ENCODE peak calls at places on chromosomes 16 and 17, in nine cellular contexts. One of them, this sample, is unnamed.

GRCh38 chr16:50679266-50679665 is 1.8 kb downstream of the SNX20 start:
- DNase-seq in brain microvascular endothelial cell: no peak
- DNase-seq in omental fat pad: no peak
- DNase-seq in upper lobe of right lung: no peak
- DNase-seq in mucosa of descending colon: no peak
- DNase-seq in choroid plexus epithelial cell: no peak
- DNase-seq in foreskin fibroblast: no peak
- DNase-seq in GM13976: no peak
- DNase-seq in epithelial cell of esophagus: no peak
- DNase-seq in this sample: no peak

GRCh38 chr17:58301504-58302150 is 20.9 kb upstream of the MPO start:
- DNase-seq in brain microvascular endothelial cell: no peak
- DNase-seq in omental fat pad: no peak
- DNase-seq in upper lobe of right lung: peak; percentile 54
- DNase-seq in mucosa of descending colon: no peak
- DNase-seq in choroid plexus epithelial cell: no peak
- DNase-seq in foreskin fibroblast: no peak
- DNase-seq in GM13976: peak; percentile 8
- DNase-seq in epithelial cell of esophagus: no peak
- DNase-seq in this sample: no peak

GRCh38 chr16:79380990-79381389 is 219.5 kb downstream of the MAF start:
- DNase-seq in brain microvascular endothelial cell: no peak
- DNase-seq in omental fat pad: no peak
- DNase-seq in upper lobe of right lung: no peak
- DNase-seq in mucosa of descending colon: no peak
- DNase-seq in choroid plexus epithelial cell: peak; percentile 34
- DNase-seq in foreskin fibroblast: no peak
- DNase-seq in GM13976: no peak
- DNase-seq in epithelial cell of esophagus: no peak
- DNase-seq in this sample: no peak

GRCh38 chr17:47072881-47073280 is 93.8 kb upstream of the RPRML start:
- DNase-seq in brain microvascular endothelial cell: no peak
- DNase-seq in omental fat pad: no peak
- DNase-seq in upper lobe of right lung: no peak
- DNase-seq in mucosa of descending colon: no peak
- DNase-seq in choroid plexus epithelial cell: peak; percentile 82
- DNase-seq in foreskin fibroblast: peak; percentile 89
- DNase-seq in GM13976: no peak
- DNase-seq in epithelial cell of esophagus: no peak
- DNase-seq in this sample: no peak

GRCh38 chr16:73268311-73268997 is 220.5 kb upstream of the ZFHX3 start:
- DNase-seq in brain microvascular endothelial cell: no peak
- DNase-seq in omental fat pad: no peak
- DNase-seq in upper lobe of right lung: no peak
- DNase-seq in mucosa of descending colon: no peak
- DNase-seq in choroid plexus epithelial cell: peak; percentile 9
- DNase-seq in foreskin fibroblast: peak; percentile 11
- DNase-seq in GM13976: no peak
- DNase-seq in epithelial cell of esophagus: peak; percentile 12
- DNase-seq in this sample: no peak

GRCh38 chr16:89912627-89913026 is 6.0 kb upstream of the MC1R start:
- DNase-seq in brain microvascular endothelial cell: no peak
- DNase-seq in omental fat pad: no peak
- DNase-seq in upper lobe of right lung: no peak
- DNase-seq in mucosa of descending colon: no peak
- DNase-seq in choroid plexus epithelial cell: no peak
- DNase-seq in foreskin fibroblast: no peak
- DNase-seq in GM13976: no peak
- DNase-seq in epithelial cell of esophagus: no peak
- DNase-seq in this sample: no peak

GRCh38 chr16:68954871-68955635 is 111.7 kb downstream of the TANGO6 start:
- DNase-seq in brain microvascular endothelial cell: no peak
- DNase-seq in omental fat pad: no peak
- DNase-seq in upper lobe of right lung: no peak
- DNase-seq in mucosa of descending colon: no peak
- DNase-seq in choroid plexus epithelial cell: no peak
- DNase-seq in foreskin fibroblast: no peak
- DNase-seq in GM13976: no peak
- DNase-seq in epithelial cell of esophagus: no peak
- DNase-seq in this sample: no peak

GRCh38 chr17:16052486-16052885 is 52.9 kb downstream of the TTC19 start:
- DNase-seq in brain microvascular endothelial cell: peak; percentile 23
- DNase-seq in omental fat pad: no peak
- DNase-seq in upper lobe of right lung: no peak
- DNase-seq in mucosa of descending colon: no peak
- DNase-seq in choroid plexus epithelial cell: peak; percentile 35
- DNase-seq in foreskin fibroblast: peak; percentile 63
- DNase-seq in GM13976: no peak
- DNase-seq in epithelial cell of esophagus: no peak
- DNase-seq in this sample: no peak

GRCh38 chr16:70682239-70683145 is 3.4 kb downstream of the MTSS2 start:
- DNase-seq in brain microvascular endothelial cell: no peak
- DNase-seq in omental fat pad: no peak
- DNase-seq in upper lobe of right lung: no peak
- DNase-seq in mucosa of descending colon: no peak
- DNase-seq in choroid plexus epithelial cell: no peak
- DNase-seq in foreskin fibroblast: no peak
- DNase-seq in GM13976: no peak
- DNase-seq in epithelial cell of esophagus: no peak
- DNase-seq in this sample: no peak

GRCh38 chr17:17669851-17670232 is 11.4 kb upstream of the RAI1 start:
- DNase-seq in brain microvascular endothelial cell: no peak
- DNase-seq in omental fat pad: no peak
- DNase-seq in upper lobe of right lung: no peak
- DNase-seq in mucosa of descending colon: no peak
- DNase-seq in choroid plexus epithelial cell: no peak
- DNase-seq in foreskin fibroblast: no peak
- DNase-seq in GM13976: no peak
- DNase-seq in epithelial cell of esophagus: no peak
- DNase-seq in this sample: no peak

GRCh38 chr16:2598133-2598641 is 60.4 kb downstream of the PDPK1 start:
- DNase-seq in brain microvascular endothelial cell: no peak
- DNase-seq in omental fat pad: no peak
- DNase-seq in upper lobe of right lung: peak; percentile 59
- DNase-seq in mucosa of descending colon: no peak
- DNase-seq in choroid plexus epithelial cell: no peak
- DNase-seq in foreskin fibroblast: no peak
- DNase-seq in GM13976: no peak
- DNase-seq in epithelial cell of esophagus: no peak
- DNase-seq in this sample: no peak

GRCh38 chr17:71501716-71502115 is 619.1 kb upstream of the SOX9 start:
- DNase-seq in brain microvascular endothelial cell: no peak
- DNase-seq in omental fat pad: no peak
- DNase-seq in upper lobe of right lung: no peak
- DNase-seq in mucosa of descending colon: no peak
- DNase-seq in choroid plexus epithelial cell: no peak
- DNase-seq in foreskin fibroblast: no peak
- DNase-seq in GM13976: no peak
- DNase-seq in epithelial cell of esophagus: no peak
- DNase-seq in this sample: no peak

GRCh38 chr16:83847371-83848225 is 39.8 kb downstream of the HSBP1 start:
- DNase-seq in brain microvascular endothelial cell: no peak
- DNase-seq in omental fat pad: no peak
- DNase-seq in upper lobe of right lung: no peak
- DNase-seq in mucosa of descending colon: no peak
- DNase-seq in choroid plexus epithelial cell: no peak
- DNase-seq in foreskin fibroblast: no peak
- DNase-seq in GM13976: no peak
- DNase-seq in epithelial cell of esophagus: peak; percentile 44
- DNase-seq in this sample: no peak
- TF ChIP-seq CTCF in brain microvascular endothelial cell: no peak
- TF ChIP-seq CTCF in omental fat pad: no peak
- TF ChIP-seq CTCF in upper lobe of right lung: no peak
- TF ChIP-seq CTCF in mucosa of descending colon: no peak
- TF ChIP-seq CTCF in choroid plexus epithelial cell: no peak
- TF ChIP-seq CTCF in foreskin fibroblast: no peak
- TF ChIP-seq CTCF in GM13976: no peak
- TF ChIP-seq CTCF in epithelial cell of esophagus: peak; percentile 16
- TF ChIP-seq CTCF in this sample: no peak

GRCh38 chr16:84040823-84041391 is 1.7 kb downstream of the SLC38A8 start:
- DNase-seq in brain microvascular endothelial cell: no peak
- DNase-seq in omental fat pad: no peak
- DNase-seq in upper lobe of right lung: no peak
- DNase-seq in mucosa of descending colon: no peak
- DNase-seq in choroid plexus epithelial cell: no peak
- DNase-seq in foreskin fibroblast: peak; percentile 83
- DNase-seq in GM13976: no peak
- DNase-seq in epithelial cell of esophagus: peak; percentile 32
- DNase-seq in this sample: no peak

GRCh38 chr16:84040206-84040822 is 2.3 kb downstream of the SLC38A8 start:
- DNase-seq in brain microvascular endothelial cell: no peak
- DNase-seq in omental fat pad: no peak
- DNase-seq in upper lobe of right lung: no peak
- DNase-seq in mucosa of descending colon: no peak
- DNase-seq in choroid plexus epithelial cell: no peak
- DNase-seq in foreskin fibroblast: no peak
- DNase-seq in GM13976: no peak
- DNase-seq in epithelial cell of esophagus: no peak
- DNase-seq in this sample: no peak

GRCh38 chr16:84041881-84042280 is 714 bp downstream of the SLC38A8 start:
- DNase-seq in brain microvascular endothelial cell: no peak
- DNase-seq in omental fat pad: no peak
- DNase-seq in upper lobe of right lung: no peak
- DNase-seq in mucosa of descending colon: no peak
- DNase-seq in choroid plexus epithelial cell: no peak
- DNase-seq in foreskin fibroblast: no peak
- DNase-seq in GM13976: no peak
- DNase-seq in epithelial cell of esophagus: no peak
- DNase-seq in this sample: no peak

GRCh38 chr16:84042308-84042878 is at the start of gene SLC38A8:
- DNase-seq in brain microvascular endothelial cell: no peak
- DNase-seq in omental fat pad: no peak
- DNase-seq in upper lobe of right lung: peak; percentile 28
- DNase-seq in mucosa of descending colon: peak; percentile 2
- DNase-seq in choroid plexus epithelial cell: no peak
- DNase-seq in foreskin fibroblast: no peak
- DNase-seq in GM13976: no peak
- DNase-seq in epithelial cell of esophagus: no peak
- DNase-seq in this sample: no peak

GRCh38 chr16:84041421-84041820 is 1.2 kb downstream of the SLC38A8 start:
- DNase-seq in brain microvascular endothelial cell: no peak
- DNase-seq in omental fat pad: no peak
- DNase-seq in upper lobe of right lung: no peak
- DNase-seq in mucosa of descending colon: no peak
- DNase-seq in choroid plexus epithelial cell: no peak
- DNase-seq in foreskin fibroblast: no peak
- DNase-seq in GM13976: no peak
- DNase-seq in epithelial cell of esophagus: no peak
- DNase-seq in this sample: no peak
- TF ChIP-seq CTCF in brain microvascular endothelial cell: no peak
- TF ChIP-seq CTCF in omental fat pad: no peak
- TF ChIP-seq CTCF in upper lobe of right lung: no peak
- TF ChIP-seq CTCF in mucosa of descending colon: no peak
- TF ChIP-seq CTCF in choroid plexus epithelial cell: no peak
- TF ChIP-seq CTCF in foreskin fibroblast: no peak
- TF ChIP-seq CTCF in GM13976: no peak
- TF ChIP-seq CTCF in epithelial cell of esophagus: no peak
- TF ChIP-seq CTCF in this sample: no peak

GRCh38 chr16:75647492-75648264 is at the start of the genes KARS1 and TERF2IP:
- DNase-seq in brain microvascular endothelial cell: peak; percentile 90
- DNase-seq in omental fat pad: peak; percentile 75
- DNase-seq in upper lobe of right lung: peak; percentile 96
- DNase-seq in mucosa of descending colon: peak; percentile 96
- DNase-seq in choroid plexus epithelial cell: peak; percentile 95
- DNase-seq in foreskin fibroblast: peak; percentile 98
- DNase-seq in GM13976: peak; percentile 97
- DNase-seq in epithelial cell of esophagus: peak; percentile 95
- DNase-seq in this sample: peak; percentile 92

GRCh38 chr16:75648265-75649076 is 898 bp downstream of the TERF2IP start:
- DNase-seq in brain microvascular endothelial cell: peak; percentile 78
- DNase-seq in omental fat pad: peak; percentile 81
- DNase-seq in upper lobe of right lung: peak; percentile 91
- DNase-seq in mucosa of descending colon: peak; percentile 89
- DNase-seq in choroid plexus epithelial cell: peak; percentile 80
- DNase-seq in foreskin fibroblast: peak; percentile 88
- DNase-seq in GM13976: peak; percentile 83
- DNase-seq in epithelial cell of esophagus: peak; percentile 82
- DNase-seq in this sample: peak; percentile 71

GRCh38 chr16:75647138-75647491 is 350 bp downstream of the KARS1 start:
- DNase-seq in brain microvascular endothelial cell: no peak
- DNase-seq in omental fat pad: no peak
- DNase-seq in upper lobe of right lung: no peak
- DNase-seq in mucosa of descending colon: no peak
- DNase-seq in choroid plexus epithelial cell: peak; percentile 10
- DNase-seq in foreskin fibroblast: no peak
- DNase-seq in GM13976: no peak
- DNase-seq in epithelial cell of esophagus: no peak
- DNase-seq in this sample: no peak

GRCh38 chr16:75640598-75640997 is 6.9 kb downstream of the KARS1 start:
- DNase-seq in brain microvascular endothelial cell: no peak
- DNase-seq in omental fat pad: no peak
- DNase-seq in upper lobe of right lung: no peak
- DNase-seq in mucosa of descending colon: no peak
- DNase-seq in choroid plexus epithelial cell: no peak
- DNase-seq in foreskin fibroblast: no peak
- DNase-seq in GM13976: no peak
- DNase-seq in epithelial cell of esophagus: no peak
- DNase-seq in this sample: no peak

GRCh38 chr16:75644240-75645012 is 3.0 kb downstream of the KARS1 start:
- DNase-seq in brain microvascular endothelial cell: no peak
- DNase-seq in omental fat pad: no peak
- DNase-seq in upper lobe of right lung: no peak
- DNase-seq in mucosa of descending colon: no peak
- DNase-seq in choroid plexus epithelial cell: no peak
- DNase-seq in foreskin fibroblast: no peak
- DNase-seq in GM13976: no peak
- DNase-seq in epithelial cell of esophagus: peak; percentile 53
- DNase-seq in this sample: no peak
- TF ChIP-seq CTCF in brain microvascular endothelial cell: no peak
- TF ChIP-seq CTCF in omental fat pad: no peak
- TF ChIP-seq CTCF in upper lobe of right lung: no peak
- TF ChIP-seq CTCF in mucosa of descending colon: no peak
- TF ChIP-seq CTCF in choroid plexus epithelial cell: no peak
- TF ChIP-seq CTCF in foreskin fibroblast: no peak
- TF ChIP-seq CTCF in GM13976: no peak
- TF ChIP-seq CTCF in epithelial cell of esophagus: peak; percentile 47
- TF ChIP-seq CTCF in this sample: no peak

GRCh38 chr17:28306954-28307401 is 12.0 kb upstream of the TMEM97 start:
- DNase-seq in brain microvascular endothelial cell: no peak
- DNase-seq in omental fat pad: no peak
- DNase-seq in upper lobe of right lung: no peak
- DNase-seq in mucosa of descending colon: no peak
- DNase-seq in choroid plexus epithelial cell: no peak
- DNase-seq in foreskin fibroblast: no peak
- DNase-seq in GM13976: no peak
- DNase-seq in epithelial cell of esophagus: no peak
- DNase-seq in this sample: no peak
- TF ChIP-seq CTCF in brain microvascular endothelial cell: no peak
- TF ChIP-seq CTCF in omental fat pad: no peak
- TF ChIP-seq CTCF in upper lobe of right lung: no peak
- TF ChIP-seq CTCF in mucosa of descending colon: no peak
- TF ChIP-seq CTCF in choroid plexus epithelial cell: no peak
- TF ChIP-seq CTCF in foreskin fibroblast: no peak
- TF ChIP-seq CTCF in GM13976: no peak
- TF ChIP-seq CTCF in epithelial cell of esophagus: no peak
- TF ChIP-seq CTCF in this sample: no peak

GRCh38 chr17:8162232-8162996 is at the start of gene VAMP2:
- DNase-seq in brain microvascular endothelial cell: no peak
- DNase-seq in omental fat pad: no peak
- DNase-seq in upper lobe of right lung: peak; percentile 93
- DNase-seq in mucosa of descending colon: peak; percentile 89
- DNase-seq in choroid plexus epithelial cell: peak; percentile 66
- DNase-seq in foreskin fibroblast: peak; percentile 87
- DNase-seq in GM13976: peak; percentile 86
- DNase-seq in epithelial cell of esophagus: peak; percentile 69
- DNase-seq in this sample: peak; percentile 91
- TF ChIP-seq CTCF in brain microvascular endothelial cell: no peak
- TF ChIP-seq CTCF in omental fat pad: no peak
- TF ChIP-seq CTCF in upper lobe of right lung: no peak
- TF ChIP-seq CTCF in mucosa of descending colon: no peak
- TF ChIP-seq CTCF in choroid plexus epithelial cell: no peak
- TF ChIP-seq CTCF in foreskin fibroblast: no peak
- TF ChIP-seq CTCF in GM13976: no peak
- TF ChIP-seq CTCF in epithelial cell of esophagus: no peak
- TF ChIP-seq CTCF in this sample: no peak

GRCh38 chr17:31508310-31509094 is 117.0 kb downstream of the RAB11FIP4 start:
- DNase-seq in brain microvascular endothelial cell: no peak
- DNase-seq in omental fat pad: no peak
- DNase-seq in upper lobe of right lung: no peak
- DNase-seq in mucosa of descending colon: peak; percentile 32
- DNase-seq in choroid plexus epithelial cell: no peak
- DNase-seq in foreskin fibroblast: no peak
- DNase-seq in GM13976: peak; percentile 78
- DNase-seq in epithelial cell of esophagus: no peak
- DNase-seq in this sample: no peak
- TF ChIP-seq CTCF in brain microvascular endothelial cell: peak; percentile 55
- TF ChIP-seq CTCF in omental fat pad: no peak
- TF ChIP-seq CTCF in upper lobe of right lung: peak; percentile 16
- TF ChIP-seq CTCF in mucosa of descending colon: no peak
- TF ChIP-seq CTCF in choroid plexus epithelial cell: peak; percentile 53
- TF ChIP-seq CTCF in foreskin fibroblast: no peak
- TF ChIP-seq CTCF in GM13976: peak; percentile 53
- TF ChIP-seq CTCF in epithelial cell of esophagus: peak; percentile 24
- TF ChIP-seq CTCF in this sample: no peak

This sample was measured in activated B cell treated with CpG ODN at 0.5 μM for 24 hours.